ENCODE peak calls at places on chromosomes 13 and 19, in four cellular contexts. V is K562, D is transverse colon, C is suprapubic skin. K is an unnamed sample.

GRCh38 chr13:44273991-44274810 is 99.4 kb upstream of the SERP2 start:
- DNase-seq in V (no peak), D (no peak), C (no peak), K (peak)

GRCh38 chr19:43545276-43545675 is 12.3 kb downstream of the ZNF575 start:
- DNase-seq in V (no peak), D (no peak), C (no peak), K (peak)

GRCh38 chr19:46472592-46472991 is 1.2 kb upstream of the PNMA8A start:
- DNase-seq in V (no peak), D (no peak), C (no peak), K (no peak)

GRCh38 chr13:99196466-99197256 is 4.0 kb upstream of the UBAC2 start:
- DNase-seq in V (no peak), D (no peak), C (no peak), K (no peak)

GRCh38 chr19:37505958-37506386 is 767 bp upstream of the ZNF793 start:
- DNase-seq in V (no peak), D (no peak), C (no peak), K (no peak)

GRCh38 chr19:35856546-35857149 is at the start of gene KIRREL2:
- DNase-seq in V (no peak), D (no peak), C (no peak), K (peak)

GRCh38 chr13:35994131-35994966 is 136.8 kb downstream of the DCLK1 start:
- DNase-seq in V (no peak), D (no peak), C (no peak), K (no peak)

GRCh38 chr13:63190742-63191141 is 1775.1 kb upstream of the PCDH20 start:
- DNase-seq in V (no peak), D (no peak), C (no peak), K (no peak)

GRCh38 chr13:40519637-40520036 is 146.8 kb downstream of the FOXO1 start:
- DNase-seq in V (no peak), D (no peak), C (no peak), K (no peak)

GRCh38 chr13:102701331-102701730 is 6.5 kb upstream of the METTL21C start:
- DNase-seq in V (no peak), D (no peak), C (no peak), K (no peak)

GRCh38 chr19:38538793-38539528 is 78.8 kb downstream of the MAP4K1 start:
- DNase-seq in V (no peak), D (no peak), C (no peak), K (no peak)

GRCh38 chr13:60617863-60618733 is 221.1 kb downstream of the TDRD3 start:
- DNase-seq in V (no peak), D (no peak), C (no peak), K (no peak)

GRCh38 chr13:36758345-36758744 is 60.7 kb upstream of the RFXAP start:
- DNase-seq in V (no peak), D (no peak), C (no peak), K (no peak)

GRCh38 chr19:869245-870177 is 10.0 kb downstream of the CFD start:
- DNase-seq in V (no peak), D (peak), C (no peak), K (no peak)

GRCh38 chr13:44692173-44692713 is 116.1 kb upstream of the TSC22D1 start:
- DNase-seq in V (peak), D (no peak), C (no peak), K (no peak)

GRCh38 chr19:41990028-41990427 is 4.0 kb downstream of the ATP1A3 start:
- DNase-seq in V (no peak), D (no peak), C (no peak), K (no peak)

GRCh38 chr19:40599331-40600085 is 1.7 kb upstream of the LTBP4 start:
- DNase-seq in V (peak), D (no peak), C (no peak), K (no peak)

GRCh38 chr13:40776681-40777165 is 5.7 kb upstream of the MRPS31 start:
- DNase-seq in V (no peak), D (peak), C (no peak), K (peak)

GRCh38 chr19:18233224-18233825 is 7.1 kb upstream of the PDE4C start:
- DNase-seq in V (peak), D (peak), C (no peak), K (no peak)

GRCh38 chr19:32677657-32678056 is 2.0 kb downstream of the RGS9BP start:
- DNase-seq in V (no peak), D (no peak), C (no peak), K (peak)

GRCh38 chr19:31258211-31259052 is 90.8 kb downstream of the TSHZ3 start:
- DNase-seq in V (no peak), D (no peak), C (no peak), K (no peak)

GRCh38 chr19:35519291-35519690 is 5.8 kb upstream of the DMKN start:
- DNase-seq in V (no peak), D (no peak), C (no peak), K (no peak)

GRCh38 chr19:33391631-33392249 is 18.2 kb downstream of the CEBPG start:
- DNase-seq in V (no peak), D (no peak), C (peak), K (no peak)

GRCh38 chr19:3778899-3779723 is 7.1 kb downstream of the MATK start:
- DNase-seq in V (no peak), D (no peak), C (no peak), K (no peak)

GRCh38 chr19:15197275-15198005 is 3.4 kb downstream of the NOTCH3 start:
- DNase-seq in V (no peak), D (no peak), C (no peak), K (no peak)

GRCh38 chr19:7494416-7495098 is 5.7 kb upstream of the PEX11G start:
- DNase-seq in V (peak), D (no peak), C (no peak), K (peak)

GRCh38 chr13:19864018-19864338 is 529 bp upstream of the ZMYM5 start:
- DNase-seq in V (peak), D (peak), C (peak), K (no peak)

DNA sequence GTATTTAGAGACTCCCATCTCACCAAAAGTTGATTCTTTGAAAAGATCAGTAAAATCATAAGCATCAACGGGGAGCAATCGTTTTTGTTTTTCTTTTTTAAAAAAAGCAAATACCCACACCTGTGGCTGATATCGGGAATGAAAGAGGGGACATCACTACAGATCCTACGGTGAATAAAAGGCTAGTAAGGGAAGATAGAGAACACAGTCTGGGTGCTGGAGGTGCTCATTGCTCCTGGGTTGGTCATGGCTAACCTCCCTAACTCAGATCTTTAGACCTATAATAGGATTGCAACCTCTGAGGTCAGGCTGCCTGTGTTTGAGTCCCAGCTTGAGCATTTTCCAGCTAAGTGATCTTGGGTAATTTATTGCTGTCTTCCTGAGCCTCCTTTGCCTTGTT is 1.1 kb downstream of the EHD2 start:
- DNase-seq in V (no peak), D (no peak), C (no peak), K (no peak)
- TF ChIP-seq POLR2AphosphoS5 in V (no peak), D (no peak), C (no peak), K (no peak)

DNA sequence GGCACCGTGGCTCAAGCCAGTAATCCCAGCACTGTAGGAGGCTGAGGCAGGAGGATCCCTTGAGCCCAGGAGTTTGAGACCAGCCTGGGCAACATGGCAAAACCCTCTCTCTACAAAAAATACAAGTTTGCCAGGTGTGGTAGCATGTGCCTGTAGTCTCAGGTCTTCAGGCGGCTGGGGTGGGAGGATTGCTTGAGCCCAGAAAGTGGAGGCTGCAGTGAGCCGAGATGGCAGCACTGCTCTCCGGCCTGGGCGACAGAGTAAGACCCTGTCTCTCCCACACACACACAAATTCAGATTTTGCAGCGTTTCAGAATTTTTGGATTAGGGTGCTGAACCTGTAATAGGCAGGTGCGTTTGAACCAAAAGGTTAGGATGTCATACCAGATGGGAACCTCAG is 2.2 kb downstream of the RPS11 start:
- DNase-seq in V (no peak), D (no peak), C (no peak), K (no peak)
- H3K27ac ChIP-seq in V (peak), D (no peak), C (no peak), K (peak)

GRCh38 chr13:91470084-91470621 is 71.7 kb downstream of the GPC5 start:
- DNase-seq in V (no peak), D (no peak), C (no peak), K (no peak)
- TF ChIP-seq POLR2AphosphoS5 in V (no peak), D (no peak), C (no peak), K (no peak)

GRCh38 chr19:28024920-28025319 is 1188.0 kb downstream of the UQCRFS1 start:
- DNase-seq in V (no peak), D (no peak), C (no peak), K (no peak)

GRCh38 chr19:28023064-28023463 is 1189.9 kb downstream of the UQCRFS1 start:
- DNase-seq in V (no peak), D (no peak), C (no peak), K (no peak)

GRCh38 chr19:28021316-28022185 is 1191.4 kb downstream of the UQCRFS1 start:
- DNase-seq in V (no peak), D (no peak), C (no peak), K (no peak)

GRCh38 chr19:28020631-28021315 is 1192.2 kb downstream of the UQCRFS1 start:
- DNase-seq in V (no peak), D (no peak), C (no peak), K (no peak)

GRCh38 chr19:28022506-28022905 is 1190.4 kb downstream of the UQCRFS1 start:
- DNase-seq in V (no peak), D (no peak), C (no peak), K (no peak)
- H3K27ac ChIP-seq in V (no peak), D (no peak), C (no peak), K (no peak)